ENCODE peak calls at places on chromosomes 3 and 15, in four cellular contexts. One of them, this sample, is unnamed. For H3K4me1 and H3K27me3, the result is how much of the 10 kb centered on the place peaks cover.

GRCh38 chr3:108190346-108190745 is 31.9 kb downstream of the IFT57 start:
- DNase-seq in CD4-positive, CD25-positive, alpha-beta regulatory T cell: no peak
- DNase-seq in uterus: no peak
- DNase-seq in aorta: no peak
- DNase-seq in this sample: no peak

GRCh38 chr15:68584704-68585573 is 6.1 kb downstream of the CORO2B start:
- DNase-seq in CD4-positive, CD25-positive, alpha-beta regulatory T cell: no peak
- DNase-seq in uterus: no peak
- DNase-seq in aorta: peak
- DNase-seq in this sample: no peak

GRCh38 chr15:85750319-85750806 is 44.4 kb downstream of the KLHL25 start:
- DNase-seq in CD4-positive, CD25-positive, alpha-beta regulatory T cell: no peak
- DNase-seq in uterus: peak
- DNase-seq in aorta: peak
- DNase-seq in this sample: no peak

GRCh38 chr3:32438596-32439344 is 47.1 kb downstream of the CMTM7 start:
- DNase-seq in CD4-positive, CD25-positive, alpha-beta regulatory T cell: no peak
- DNase-seq in uterus: no peak
- DNase-seq in aorta: no peak
- DNase-seq in this sample: no peak

GRCh38 chr3:135240426-135240825 is 445.4 kb downstream of the EPHB1 start:
- DNase-seq in CD4-positive, CD25-positive, alpha-beta regulatory T cell: no peak
- DNase-seq in uterus: no peak
- DNase-seq in aorta: no peak
- DNase-seq in this sample: peak

GRCh38 chr3:117696871-117697270 is 987.3 kb downstream of the TUSC7 start:
- DNase-seq in CD4-positive, CD25-positive, alpha-beta regulatory T cell: no peak
- DNase-seq in uterus: no peak
- DNase-seq in aorta: no peak
- DNase-seq in this sample: no peak

GRCh38 chr3:187740446-187741399 is 4.5 kb downstream of the BCL6 start:
- DNase-seq in CD4-positive, CD25-positive, alpha-beta regulatory T cell: peak
- DNase-seq in uterus: peak
- DNase-seq in aorta: peak
- DNase-seq in this sample: peak

GRCh38 chr3:52636673-52637072 is 49.0 kb downstream of the PBRM1 start:
- DNase-seq in CD4-positive, CD25-positive, alpha-beta regulatory T cell: no peak
- DNase-seq in uterus: no peak
- DNase-seq in aorta: no peak
- DNase-seq in this sample: peak

GRCh38 chr3:138642927-138643253 is 34.3 kb downstream of the FAIM start:
- DNase-seq in CD4-positive, CD25-positive, alpha-beta regulatory T cell: no peak
- DNase-seq in uterus: no peak
- DNase-seq in aorta: no peak
- DNase-seq in this sample: no peak

GRCh38 chr3:7029562-7029961 is 168.6 kb downstream of the GRM7 start:
- DNase-seq in CD4-positive, CD25-positive, alpha-beta regulatory T cell: no peak
- DNase-seq in uterus: no peak
- DNase-seq in aorta: no peak
- DNase-seq in this sample: no peak

GRCh38 chr3:179037361-179037760 is 34.2 kb downstream of the ZMAT3 start:
- DNase-seq in CD4-positive, CD25-positive, alpha-beta regulatory T cell: peak
- DNase-seq in uterus: peak
- DNase-seq in aorta: peak
- DNase-seq in this sample: no peak

GRCh38 chr3:25580534-25580933 is 84.2 kb downstream of the TOP2B start:
- DNase-seq in CD4-positive, CD25-positive, alpha-beta regulatory T cell: no peak
- DNase-seq in uterus: no peak
- DNase-seq in aorta: no peak
- DNase-seq in this sample: no peak

GRCh38 chr15:70033529-70034140 is 64.1 kb downstream of the TLE3 start:
- DNase-seq in CD4-positive, CD25-positive, alpha-beta regulatory T cell: no peak
- DNase-seq in uterus: peak
- DNase-seq in aorta: no peak
- DNase-seq in this sample: peak

GRCh38 chr3:149376728-149377407 is 581 bp downstream of the TM4SF1 start:
- DNase-seq in CD4-positive, CD25-positive, alpha-beta regulatory T cell: no peak
- DNase-seq in uterus: no peak
- DNase-seq in aorta: no peak
- DNase-seq in this sample: no peak

GRCh38 chr3:149378420-149379388 is 1.3 kb upstream of the TM4SF1 start:
- DNase-seq in CD4-positive, CD25-positive, alpha-beta regulatory T cell: no peak
- DNase-seq in uterus: no peak
- DNase-seq in aorta: no peak
- DNase-seq in this sample: no peak

GRCh38 chr3:149375824-149376196 is 1.6 kb downstream of the TM4SF1 start:
- DNase-seq in CD4-positive, CD25-positive, alpha-beta regulatory T cell: no peak
- DNase-seq in uterus: no peak
- DNase-seq in aorta: no peak
- DNase-seq in this sample: no peak

GRCh38 chr3:149375164-149375823 is 2.2 kb downstream of the TM4SF1 start:
- DNase-seq in CD4-positive, CD25-positive, alpha-beta regulatory T cell: no peak
- DNase-seq in uterus: no peak
- DNase-seq in aorta: no peak
- DNase-seq in this sample: no peak

GRCh38 chr3:149377408-149378111 is at the start of gene TM4SF1:
- DNase-seq in CD4-positive, CD25-positive, alpha-beta regulatory T cell: no peak
- DNase-seq in uterus: peak
- DNase-seq in aorta: peak
- DNase-seq in this sample: no peak
- H3K4me1 ChIP-seq in CD4-positive, CD25-positive, alpha-beta regulatory T cell: under half
- H3K4me1 ChIP-seq in uterus: under half
- H3K4me1 ChIP-seq in aorta: under half
- H3K4me1 ChIP-seq in this sample: under half

GRCh38 chr3:146052791-146053310 is 108.1 kb downstream of the PLOD2 start:
- DNase-seq in CD4-positive, CD25-positive, alpha-beta regulatory T cell: no peak
- DNase-seq in uterus: no peak
- DNase-seq in aorta: no peak
- DNase-seq in this sample: no peak

GRCh38 chr3:146058241-146058640 is 102.7 kb downstream of the PLOD2 start:
- DNase-seq in CD4-positive, CD25-positive, alpha-beta regulatory T cell: no peak
- DNase-seq in uterus: no peak
- DNase-seq in aorta: no peak
- DNase-seq in this sample: no peak
- H3K27me3 ChIP-seq in CD4-positive, CD25-positive, alpha-beta regulatory T cell: under half
- H3K27me3 ChIP-seq in uterus: under half
- H3K27me3 ChIP-seq in aorta: under half
- H3K27me3 ChIP-seq in this sample: under half

GRCh38 chr3:177722386-177722785 is 525.1 kb upstream of the TBL1XR1 start:
- DNase-seq in CD4-positive, CD25-positive, alpha-beta regulatory T cell: no peak
- DNase-seq in uterus: no peak
- DNase-seq in aorta: no peak
- DNase-seq in this sample: no peak

GRCh38 chr3:177725165-177725564 is 527.9 kb upstream of the TBL1XR1 start:
- DNase-seq in CD4-positive, CD25-positive, alpha-beta regulatory T cell: no peak
- DNase-seq in uterus: no peak
- DNase-seq in aorta: no peak
- DNase-seq in this sample: no peak

GRCh38 chr3:177726807-177727206 is 529.5 kb upstream of the TBL1XR1 start:
- DNase-seq in CD4-positive, CD25-positive, alpha-beta regulatory T cell: no peak
- DNase-seq in uterus: no peak
- DNase-seq in aorta: no peak
- DNase-seq in this sample: no peak

GRCh38 chr3:177724020-177724638 is 526.8 kb upstream of the TBL1XR1 start:
- DNase-seq in CD4-positive, CD25-positive, alpha-beta regulatory T cell: no peak
- DNase-seq in uterus: peak
- DNase-seq in aorta: no peak
- DNase-seq in this sample: no peak

GRCh38 chr3:177721864-177722370 is 524.6 kb upstream of the TBL1XR1 start:
- DNase-seq in CD4-positive, CD25-positive, alpha-beta regulatory T cell: no peak
- DNase-seq in uterus: no peak
- DNase-seq in aorta: no peak
- DNase-seq in this sample: no peak
- H3K4me1 ChIP-seq in CD4-positive, CD25-positive, alpha-beta regulatory T cell: under half
- H3K4me1 ChIP-seq in uterus: under half
- H3K4me1 ChIP-seq in aorta: under half
- H3K4me1 ChIP-seq in this sample: under half

GRCh38 chr3:13044496-13045244 is 28.6 kb downstream of the IQSEC1 start:
- DNase-seq in CD4-positive, CD25-positive, alpha-beta regulatory T cell: no peak
- DNase-seq in uterus: no peak
- DNase-seq in aorta: no peak
- DNase-seq in this sample: no peak

GRCh38 chr3:13046569-13047279 is 26.5 kb downstream of the IQSEC1 start:
- DNase-seq in CD4-positive, CD25-positive, alpha-beta regulatory T cell: no peak
- DNase-seq in uterus: no peak
- DNase-seq in aorta: no peak
- DNase-seq in this sample: no peak

GRCh38 chr3:13047296-13048165 is 25.7 kb downstream of the IQSEC1 start:
- DNase-seq in CD4-positive, CD25-positive, alpha-beta regulatory T cell: no peak
- DNase-seq in uterus: no peak
- DNase-seq in aorta: no peak
- DNase-seq in this sample: no peak

GRCh38 chr3:13045245-13045903 is 27.9 kb downstream of the IQSEC1 start:
- DNase-seq in CD4-positive, CD25-positive, alpha-beta regulatory T cell: no peak
- DNase-seq in uterus: no peak
- DNase-seq in aorta: no peak
- DNase-seq in this sample: no peak

GRCh38 chr3:13045904-13046568 is 27.2 kb downstream of the IQSEC1 start:
- DNase-seq in CD4-positive, CD25-positive, alpha-beta regulatory T cell: peak
- DNase-seq in uterus: no peak
- DNase-seq in aorta: no peak
- DNase-seq in this sample: peak
- H3K27me3 ChIP-seq in CD4-positive, CD25-positive, alpha-beta regulatory T cell: under half
- H3K27me3 ChIP-seq in uterus: under half
- H3K27me3 ChIP-seq in aorta: under half
- H3K27me3 ChIP-seq in this sample: under half

DNA sequence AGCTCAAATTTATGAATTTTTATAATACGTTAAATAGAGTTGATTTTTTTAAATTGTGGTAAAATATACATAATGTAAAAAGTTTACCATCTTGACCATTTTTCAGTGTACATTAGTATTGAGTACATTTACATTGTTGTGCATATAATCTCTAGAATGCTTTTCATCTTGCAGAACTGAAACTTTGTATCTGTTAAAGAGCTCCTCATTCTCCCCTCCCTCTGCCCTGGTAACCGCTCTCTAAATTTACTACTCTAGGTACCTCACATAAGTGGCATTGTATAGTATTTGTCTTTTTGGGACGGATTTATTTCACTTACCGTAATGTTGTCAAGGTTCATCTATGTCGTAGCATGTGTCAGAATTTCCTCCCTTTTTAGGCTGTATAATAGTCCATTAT is 13.6 kb downstream of the TBC1D23 start:
- DNase-seq in CD4-positive, CD25-positive, alpha-beta regulatory T cell: no peak
- DNase-seq in uterus: no peak
- DNase-seq in aorta: no peak
- DNase-seq in this sample: no peak
- H3K4me1 ChIP-seq in CD4-positive, CD25-positive, alpha-beta regulatory T cell: under half
- H3K4me1 ChIP-seq in uterus: under half
- H3K4me1 ChIP-seq in aorta: under half
- H3K4me1 ChIP-seq in this sample: under half